ENCODE peak calls at places on chromosome 4, in seven cellular contexts. One of them, this sample, is unnamed.

GRCh38 chr4:15147709-15148651 is 145.7 kb downstream of the CPEB2 start:
- DNase-seq in body of pancreas: no peak
- DNase-seq in ascending aorta: no peak
- DNase-seq in sigmoid colon: no peak
- DNase-seq in uterus: no peak
- DNase-seq in HCT116: no peak
- DNase-seq in transverse colon: no peak
- DNase-seq in this sample: no peak

GRCh38 chr4:102180080-102180479 is 165.2 kb downstream of the SLC39A8 start:
- DNase-seq in uterus: no peak
- DNase-seq in HCT116: no peak
- DNase-seq in body of pancreas: no peak
- DNase-seq in transverse colon: no peak
- DNase-seq in sigmoid colon: no peak
- DNase-seq in ascending aorta: no peak
- DNase-seq in this sample: no peak

GRCh38 chr4:105544517-105544916 is 7.9 kb upstream of the ARHGEF38 start:
- DNase-seq in ascending aorta: no peak
- DNase-seq in transverse colon: no peak
- DNase-seq in uterus: no peak
- DNase-seq in HCT116: no peak
- DNase-seq in body of pancreas: no peak
- DNase-seq in sigmoid colon: no peak
- DNase-seq in this sample: no peak

GRCh38 chr4:4334798-4335520 is 44.9 kb downstream of the ZBTB49 start:
- DNase-seq in transverse colon: peak
- DNase-seq in uterus: peak
- DNase-seq in ascending aorta: no peak
- DNase-seq in HCT116: peak
- DNase-seq in sigmoid colon: peak
- DNase-seq in body of pancreas: peak
- DNase-seq in this sample: no peak

GRCh38 chr4:171162478-171162877 is 650.7 kb upstream of the GALNTL6 start:
- DNase-seq in sigmoid colon: no peak
- DNase-seq in transverse colon: no peak
- DNase-seq in HCT116: no peak
- DNase-seq in uterus: no peak
- DNase-seq in ascending aorta: no peak
- DNase-seq in body of pancreas: no peak
- DNase-seq in this sample: no peak

GRCh38 chr4:1058198-1058996 is 47.0 kb downstream of the FGFRL1 start:
- DNase-seq in transverse colon: peak
- DNase-seq in body of pancreas: no peak
- DNase-seq in ascending aorta: no peak
- DNase-seq in uterus: no peak
- DNase-seq in HCT116: no peak
- DNase-seq in sigmoid colon: peak
- DNase-seq in this sample: peak

GRCh38 chr4:117093581-117093980 is 8.2 kb upstream of the TRAM1L1 start:
- DNase-seq in HCT116: no peak
- DNase-seq in transverse colon: no peak
- DNase-seq in ascending aorta: no peak
- DNase-seq in body of pancreas: no peak
- DNase-seq in sigmoid colon: no peak
- DNase-seq in uterus: no peak
- DNase-seq in this sample: no peak

GRCh38 chr4:75633846-75634245 is 3.5 kb upstream of the CDKL2 start:
- DNase-seq in transverse colon: no peak
- DNase-seq in HCT116: no peak
- DNase-seq in ascending aorta: no peak
- DNase-seq in sigmoid colon: no peak
- DNase-seq in uterus: no peak
- DNase-seq in body of pancreas: no peak
- DNase-seq in this sample: no peak

GRCh38 chr4:124318292-124318691 is 394.2 kb downstream of the ANKRD50 start:
- DNase-seq in body of pancreas: no peak
- DNase-seq in ascending aorta: no peak
- DNase-seq in transverse colon: no peak
- DNase-seq in sigmoid colon: no peak
- DNase-seq in HCT116: no peak
- DNase-seq in uterus: no peak
- DNase-seq in this sample: no peak

GRCh38 chr4:122854444-122854843 is 27.8 kb downstream of the FGF2 start:
- DNase-seq in uterus: peak
- DNase-seq in ascending aorta: no peak
- DNase-seq in sigmoid colon: no peak
- DNase-seq in body of pancreas: no peak
- DNase-seq in HCT116: no peak
- DNase-seq in transverse colon: no peak
- DNase-seq in this sample: no peak

GRCh38 chr4:100117749-100118148 is 72.5 kb downstream of the DDIT4L start:
- DNase-seq in uterus: no peak
- DNase-seq in sigmoid colon: no peak
- DNase-seq in body of pancreas: no peak
- DNase-seq in ascending aorta: no peak
- DNase-seq in HCT116: no peak
- DNase-seq in transverse colon: no peak
- DNase-seq in this sample: no peak

GRCh38 chr4:67394771-67395310 is 150.5 kb downstream of the CENPC start:
- DNase-seq in HCT116: no peak
- DNase-seq in sigmoid colon: no peak
- DNase-seq in uterus: no peak
- DNase-seq in body of pancreas: no peak
- DNase-seq in transverse colon: no peak
- DNase-seq in ascending aorta: no peak
- DNase-seq in this sample: no peak

GRCh38 chr4:78923459-78924312 is 15.6 kb downstream of the PAQR3 start:
- DNase-seq in transverse colon: no peak
- DNase-seq in HCT116: no peak
- DNase-seq in body of pancreas: no peak
- DNase-seq in sigmoid colon: no peak
- DNase-seq in uterus: no peak
- DNase-seq in ascending aorta: no peak
- DNase-seq in this sample: no peak

GRCh38 chr4:151223465-151223864 is 53.5 kb upstream of the PRSS48 start:
- DNase-seq in transverse colon: no peak
- DNase-seq in HCT116: no peak
- DNase-seq in ascending aorta: no peak
- DNase-seq in uterus: no peak
- DNase-seq in body of pancreas: no peak
- DNase-seq in sigmoid colon: no peak
- DNase-seq in this sample: no peak

GRCh38 chr4:151231915-151232595 is 44.9 kb upstream of the PRSS48 start:
- DNase-seq in transverse colon: no peak
- DNase-seq in HCT116: no peak
- DNase-seq in uterus: peak
- DNase-seq in sigmoid colon: no peak
- DNase-seq in ascending aorta: no peak
- DNase-seq in body of pancreas: no peak
- DNase-seq in this sample: no peak

GRCh38 chr4:151228196-151229119 is 48.5 kb upstream of the PRSS48 start:
- DNase-seq in uterus: no peak
- DNase-seq in sigmoid colon: no peak
- DNase-seq in HCT116: no peak
- DNase-seq in body of pancreas: no peak
- DNase-seq in transverse colon: no peak
- DNase-seq in ascending aorta: no peak
- DNase-seq in this sample: no peak

GRCh38 chr4:151227731-151228130 is 49.2 kb upstream of the PRSS48 start:
- DNase-seq in transverse colon: peak
- DNase-seq in sigmoid colon: peak
- DNase-seq in uterus: peak
- DNase-seq in ascending aorta: peak
- DNase-seq in body of pancreas: peak
- DNase-seq in HCT116: no peak
- DNase-seq in this sample: peak

GRCh38 chr4:151226004-151226932 is 50.7 kb upstream of the PRSS48 start:
- DNase-seq in ascending aorta: no peak
- DNase-seq in uterus: no peak
- DNase-seq in body of pancreas: no peak
- DNase-seq in HCT116: peak
- DNase-seq in transverse colon: no peak
- DNase-seq in sigmoid colon: no peak
- DNase-seq in this sample: no peak
- H3K4me3 ChIP-seq in ascending aorta: peak
- H3K4me3 ChIP-seq in uterus: peak
- H3K4me3 ChIP-seq in body of pancreas: no peak
- H3K4me3 ChIP-seq in HCT116: no peak
- H3K4me3 ChIP-seq in transverse colon: peak
- H3K4me3 ChIP-seq in sigmoid colon: peak
- H3K4me3 ChIP-seq in this sample: peak

DNA sequence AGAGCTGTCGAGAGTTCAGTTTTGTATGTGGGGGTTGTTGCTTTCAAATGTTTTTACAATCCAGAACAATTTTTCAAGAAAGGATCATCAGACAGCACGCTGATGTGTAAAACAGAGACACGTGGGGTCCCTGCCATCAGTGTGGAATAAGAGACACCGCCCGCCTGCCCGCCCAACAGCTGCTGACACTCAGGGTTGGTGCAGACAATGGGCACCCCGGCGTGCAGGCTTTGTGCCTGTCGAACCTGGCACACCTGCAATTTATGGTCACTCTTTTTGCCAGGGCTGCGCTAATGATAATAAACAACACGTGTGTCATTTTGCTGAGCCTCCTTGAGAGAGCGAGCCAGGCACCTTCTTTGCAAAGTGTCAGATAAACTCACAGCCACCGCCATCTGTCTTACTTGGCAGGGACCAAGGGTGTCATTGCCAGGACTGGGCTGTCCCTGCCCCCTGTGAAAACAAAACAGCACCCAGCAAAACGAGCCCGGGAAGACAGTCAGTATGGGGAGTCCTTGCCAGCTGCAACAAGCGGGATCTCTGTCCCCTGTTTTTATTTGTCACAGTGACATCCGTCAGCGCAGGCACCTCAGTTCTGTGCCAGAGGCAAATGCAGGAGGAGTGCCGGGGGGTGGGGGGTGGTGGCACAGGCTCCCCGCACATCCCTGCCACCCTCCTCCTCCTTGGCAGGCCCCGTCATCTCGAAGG is 69.1 kb downstream of the PSAPL1 start:
- DNase-seq in uterus: no peak
- DNase-seq in ascending aorta: no peak
- DNase-seq in body of pancreas: peak
- DNase-seq in transverse colon: no peak
- DNase-seq in HCT116: no peak
- DNase-seq in sigmoid colon: no peak
- DNase-seq in this sample: no peak
- H3K27ac ChIP-seq in uterus: no peak
- H3K27ac ChIP-seq in ascending aorta: no peak
- H3K27ac ChIP-seq in body of pancreas: no peak
- H3K27ac ChIP-seq in transverse colon: no peak
- H3K27ac ChIP-seq in HCT116: no peak
- H3K27ac ChIP-seq in sigmoid colon: no peak
- H3K27ac ChIP-seq in this sample: no peak

GRCh38 chr4:175671491-175671934 is 140.6 kb downstream of the GPM6A start:
- DNase-seq in uterus: no peak
- DNase-seq in sigmoid colon: no peak
- DNase-seq in ascending aorta: no peak
- DNase-seq in body of pancreas: peak
- DNase-seq in transverse colon: no peak
- DNase-seq in HCT116: no peak
- DNase-seq in this sample: no peak
- H3K4me3 ChIP-seq in uterus: no peak
- H3K4me3 ChIP-seq in sigmoid colon: peak
- H3K4me3 ChIP-seq in ascending aorta: no peak
- H3K4me3 ChIP-seq in body of pancreas: no peak
- H3K4me3 ChIP-seq in transverse colon: no peak
- H3K4me3 ChIP-seq in HCT116: no peak
- H3K4me3 ChIP-seq in this sample: peak

DNA sequence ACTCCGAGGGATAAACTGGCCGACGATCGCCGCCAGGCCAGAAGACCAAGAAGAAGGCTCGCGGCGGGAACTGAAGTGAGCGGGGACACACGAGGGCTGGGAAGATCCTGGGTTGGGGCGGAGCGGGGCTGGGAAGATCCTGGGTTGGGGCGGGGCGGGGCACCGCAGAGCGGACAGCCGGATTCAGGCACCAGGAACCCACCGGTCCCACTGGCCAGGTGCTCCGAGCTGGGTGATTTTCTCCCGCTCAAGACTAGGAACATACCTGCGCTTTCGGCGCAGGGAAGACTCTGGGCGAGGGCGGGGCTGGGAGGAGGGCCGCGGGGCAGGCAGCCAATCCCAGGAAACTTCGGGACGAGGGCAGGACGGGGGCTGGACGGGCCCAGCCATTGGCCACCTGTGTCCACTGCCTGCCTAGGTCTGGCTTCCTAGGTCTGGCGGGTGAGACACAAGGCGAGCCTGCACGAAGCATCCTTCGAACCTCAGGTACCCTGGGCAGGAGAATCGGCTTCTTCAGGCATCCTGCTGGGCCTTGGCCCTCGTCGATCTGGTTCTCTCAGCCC is at the start of gene ERVMER34-1:
- DNase-seq in sigmoid colon: peak
- DNase-seq in HCT116: peak
- DNase-seq in ascending aorta: no peak
- DNase-seq in body of pancreas: peak
- DNase-seq in uterus: peak
- DNase-seq in transverse colon: peak
- DNase-seq in this sample: peak
- H3K27ac ChIP-seq in sigmoid colon: peak
- H3K27ac ChIP-seq in HCT116: peak
- H3K27ac ChIP-seq in ascending aorta: no peak
- H3K27ac ChIP-seq in body of pancreas: peak
- H3K27ac ChIP-seq in uterus: no peak
- H3K27ac ChIP-seq in transverse colon: peak
- H3K27ac ChIP-seq in this sample: no peak

DNA sequence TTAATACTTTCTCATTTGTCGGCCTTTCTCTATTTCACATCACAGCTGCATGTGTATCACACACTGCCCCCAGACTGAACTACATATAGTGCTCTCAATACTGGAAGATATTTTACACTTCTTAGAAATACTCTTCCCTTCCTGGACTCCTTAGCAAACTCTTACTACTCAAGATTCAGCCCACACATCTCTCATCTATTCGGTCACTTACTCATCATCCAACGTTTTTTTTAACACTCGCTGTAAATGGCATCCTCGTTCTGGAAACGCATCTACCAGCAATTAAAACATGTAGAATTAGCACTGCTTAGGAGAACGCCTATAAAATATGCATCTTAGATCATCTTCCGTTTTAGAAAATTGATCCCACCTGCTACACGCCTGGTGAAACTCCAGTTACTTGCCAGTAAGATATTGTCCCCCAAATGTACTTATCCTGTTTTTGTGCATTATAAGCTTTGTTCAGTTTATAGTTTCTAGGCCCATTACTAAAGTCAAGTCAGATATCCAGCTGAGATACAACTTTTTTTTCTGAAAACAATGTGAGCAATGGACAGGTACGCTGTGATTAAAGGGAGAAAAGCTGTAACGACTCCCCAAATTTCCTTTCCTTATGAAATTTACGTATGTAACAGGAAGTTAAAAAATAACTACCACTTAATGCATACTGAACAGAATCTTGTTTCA is 1.0 kb downstream of the LRP2BP start:
- DNase-seq in uterus: no peak
- DNase-seq in transverse colon: no peak
- DNase-seq in HCT116: no peak
- DNase-seq in body of pancreas: no peak
- DNase-seq in ascending aorta: no peak
- DNase-seq in sigmoid colon: no peak
- DNase-seq in this sample: no peak
- H3K4me3 ChIP-seq in uterus: peak
- H3K4me3 ChIP-seq in transverse colon: peak
- H3K4me3 ChIP-seq in HCT116: peak
- H3K4me3 ChIP-seq in body of pancreas: no peak
- H3K4me3 ChIP-seq in ascending aorta: peak
- H3K4me3 ChIP-seq in sigmoid colon: peak
- H3K4me3 ChIP-seq in this sample: peak